ENCODE peak calls at places on chromosomes 2 and 18, in seven cellular contexts. N, L, M, W, D, I and T are unnamed samples.

GRCh38 chr2:203453858-203454451 is 81.1 kb downstream of the RAPH1 start:
- DNase-seq in N (peak; percentile 31), L (peak; percentile 26), M (peak; percentile 78), W (no peak), D (no peak), I (no peak), T (no peak)

GRCh38 chr2:226414313-226414712 is 385.3 kb downstream of the IRS1 start:
- DNase-seq in N (no peak), L (no peak), M (no peak), W (no peak), D (no peak), I (no peak), T (no peak)

GRCh38 chr2:130805613-130806012 is 31.1 kb upstream of the ARHGEF4 start:
- DNase-seq in N (no peak), L (no peak), M (no peak), W (no peak), D (no peak), I (no peak), T (no peak)

GRCh38 chr2:120466704-120467054 is 120.7 kb downstream of the INHBB start:
- DNase-seq in N (no peak), L (no peak), M (no peak), W (no peak), D (no peak), I (no peak), T (no peak)

GRCh38 chr2:20451346-20451745 is 4.5 kb downstream of the RHOB start:
- DNase-seq in N (no peak), L (no peak), M (peak; percentile 84), W (no peak), D (no peak), I (no peak), T (no peak)

GRCh38 chr2:208311954-208312353 is 45.9 kb downstream of the PIKFYVE start:
- DNase-seq in N (no peak), L (no peak), M (no peak), W (no peak), D (no peak), I (no peak), T (no peak)

GRCh38 chr2:197500503-197501179 is 462 bp downstream of the HSPE1 start:
- DNase-seq in N (no peak), L (peak; percentile 18), M (peak; percentile 18), W (no peak), D (no peak), I (no peak), T (no peak)

GRCh38 chr2:26438526-26438925 is 36.8 kb downstream of the DRC1 start:
- DNase-seq in N (no peak), L (no peak), M (peak; percentile 41), W (no peak), D (no peak), I (no peak), T (no peak)

GRCh38 chr2:165794520-165794882 is 454 bp upstream of the GALNT3 start:
- DNase-seq in N (no peak), L (peak; percentile 66), M (peak; percentile 51), W (peak; percentile 63), D (peak; percentile 17), I (peak; percentile 14), T (peak; percentile 8)

GRCh38 chr2:30024281-30024680 is 102.9 kb upstream of the ALK start:
- DNase-seq in N (no peak), L (no peak), M (no peak), W (no peak), D (no peak), I (no peak), T (no peak)

GRCh38 chr2:179435021-179435420 is 170.4 kb upstream of the SESTD1 start:
- DNase-seq in N (no peak), L (no peak), M (no peak), W (no peak), D (no peak), I (no peak), T (no peak)

GRCh38 chr2:172350844-172351480 is 76.4 kb upstream of the ITGA6 start:
- DNase-seq in N (no peak), L (no peak), M (no peak), W (peak; percentile 63), D (peak; percentile 82), I (peak; percentile 70), T (peak; percentile 73)

GRCh38 chr18:12518326-12518725 is 110.6 kb downstream of the PRELID3A start:
- DNase-seq in N (no peak), L (no peak), M (peak; percentile 84), W (no peak), D (no peak), I (no peak), T (no peak)

GRCh38 chr2:170923799-170924198 is 5.3 kb upstream of the GORASP2 start:
- DNase-seq in N (no peak), L (no peak), M (no peak), W (no peak), D (no peak), I (no peak), T (no peak)

GRCh38 chr2:45567288-45567963 is 43.6 kb downstream of the SRBD1 start:
- DNase-seq in N (no peak), L (no peak), M (no peak), W (no peak), D (no peak), I (no peak), T (no peak)

GRCh38 chr18:32302806-32303205 is 113.0 kb downstream of the MEP1B start:
- DNase-seq in N (no peak), L (no peak), M (no peak), W (no peak), D (no peak), I (no peak), T (no peak)

GRCh38 chr2:113197347-113198047 is 23.7 kb downstream of the PSD4 start:
- DNase-seq in N (no peak), L (no peak), M (no peak), W (no peak), D (no peak), I (no peak), T (no peak)

GRCh38 chr2:38598200-38598990 is 4.3 kb downstream of the HNRNPLL start:
- DNase-seq in N (no peak), L (no peak), M (no peak), W (no peak), D (no peak), I (no peak), T (no peak)

GRCh38 chr2:38598991-38599295 is 3.8 kb downstream of the HNRNPLL start:
- DNase-seq in N (no peak), L (no peak), M (peak; percentile 44), W (no peak), D (no peak), I (no peak), T (no peak)

GRCh38 chr2:38600242-38600891 is 2.4 kb downstream of the HNRNPLL start:
- DNase-seq in N (no peak), L (no peak), M (peak; percentile 40), W (no peak), D (no peak), I (no peak), T (no peak)

GRCh38 chr2:38601061-38601460 is 1.7 kb downstream of the HNRNPLL start:
- DNase-seq in N (no peak), L (no peak), M (no peak), W (no peak), D (no peak), I (no peak), T (no peak)

DNA sequence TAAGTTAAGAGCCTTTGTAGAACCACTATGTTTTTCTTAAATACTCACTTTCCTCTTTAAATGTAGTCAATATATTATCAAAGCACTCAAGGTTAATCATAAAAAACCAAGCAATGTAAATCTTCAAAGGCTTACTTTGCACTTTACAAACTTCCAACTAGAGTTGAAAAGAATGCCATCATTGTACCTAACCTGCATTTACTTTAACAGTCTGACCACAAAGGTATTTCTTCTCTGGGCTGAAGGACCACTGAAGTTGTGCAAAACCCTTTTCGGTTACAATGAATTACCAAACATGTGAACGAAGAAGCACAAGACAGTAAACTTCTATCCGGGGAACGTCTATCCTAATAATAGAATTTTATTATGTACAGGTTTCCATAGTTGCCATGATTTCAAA is 3.0 kb downstream of the HNRNPLL start:
- DNase-seq in N (no peak), L (no peak), M (peak; percentile 25), W (no peak), D (no peak), I (no peak), T (no peak)
- H3K4me3 ChIP-seq in N (peak overlapping the region; percentile 92), L (peak overlapping the region; percentile 93), M (peak overlapping the region; percentile 77), W (peak overlapping the region; percentile 74), D (peak overlapping the region; percentile 93), I (peak overlapping the region; percentile 80), T (peak overlapping the region; percentile 90)

GRCh38 chr18:25351773-25352628 is at the start of gene ZNF521:
- DNase-seq in N (peak; percentile 92), L (peak; percentile 47), M (peak; percentile 92), W (peak; percentile 79), D (peak; percentile 87), I (peak; percentile 88), T (peak; percentile 86)
- H3K27ac ChIP-seq in N (peak within 1 kb of the TSS; percentile 19), L (no peak within 1 kb of the TSS), M (peak within 1 kb of the TSS; percentile 93), W (peak within 1 kb of the TSS; percentile 82), D (peak within 1 kb of the TSS; percentile 96), I (peak within 1 kb of the TSS; percentile 93), T (peak within 1 kb of the TSS; percentile 93)

GRCh38 chr18:79010802-79011201 is 31.2 kb downstream of the SALL3 start:
- DNase-seq in N (no peak), L (peak; percentile 25), M (no peak), W (no peak), D (no peak), I (no peak), T (no peak)
- H3K36me3 ChIP-seq in N (no peaks in the 10 kb centered on the region), L (no peaks in the 10 kb centered on the region), M (no peaks in the 10 kb centered on the region), W (no peaks in the 10 kb centered on the region), D (no peaks in the 10 kb centered on the region), I (no peaks in the 10 kb centered on the region), T (no peaks in the 10 kb centered on the region)

GRCh38 chr2:64838817-64839216 is 150.4 kb upstream of the SLC1A4 start:
- DNase-seq in N (no peak), L (no peak), M (peak; percentile 71), W (peak; percentile 60), D (no peak), I (peak; percentile 24), T (no peak)
- H3K4me3 ChIP-seq in N (no peak overlapping the region), L (no peak overlapping the region), M (no peak overlapping the region), W (no peak overlapping the region), D (no peak overlapping the region), I (no peak overlapping the region), T (no peak overlapping the region)

GRCh38 chr2:48144777-48145176 is 238.5 kb upstream of the FBXO11 start:
- DNase-seq in N (peak; percentile 25), L (no peak), M (peak; percentile 63), W (no peak), D (no peak), I (no peak), T (peak; percentile 12)
- H3K27ac ChIP-seq in N (no peak overlapping the region), L (no peak overlapping the region), M (peak overlapping the region; percentile 17), W (no peak overlapping the region), D (no peak overlapping the region), I (no peak overlapping the region), T (no peak overlapping the region)

GRCh38 chr2:3453196-3453845 is 66.0 kb downstream of the ADI1 start:
- DNase-seq in N (no peak), L (no peak), M (no peak), W (no peak), D (no peak), I (no peak), T (no peak)
- H3K36me3 ChIP-seq in N (peaks cover 57% of the 10 kb centered on the region), L (peaks cover 29% of the 10 kb centered on the region), M (no peaks in the 10 kb centered on the region), W (peaks cover 41% of the 10 kb centered on the region), D (peaks cover 41% of the 10 kb centered on the region), I (no peaks in the 10 kb centered on the region), T (peaks cover 55% of the 10 kb centered on the region)